ENCODE peak calls at places on chromosomes 11 and 22, in nine cellular contexts. K is A549, W is IMR-90, G is transverse colon, C is ovary, V is H54, R is HCT116, T is sigmoid colon, F is upper lobe of left lung. P is an unnamed sample.

GRCh38 chr11:6541356-6541755 is 44.3 kb downstream of the DNHD1 start:
- DNase-seq in K (no peak), W (no peak), G (no peak), C (no peak), V (no peak), R (no peak), T (no peak), F (no peak), P (no peak)

GRCh38 chr11:102431404-102431803 is 21.2 kb downstream of the TMEM123 start:
- DNase-seq in K (no peak), W (no peak), G (no peak), C (no peak), V (no peak), R (no peak), T (no peak), F (no peak), P (no peak)

GRCh38 chr11:74579577-74580270 is 12.7 kb upstream of the POLD3 start:
- DNase-seq in K (no peak), W (no peak), G (no peak), C (no peak), V (no peak), R (no peak), T (no peak), F (no peak), P (no peak)

GRCh38 chr22:40748388-40748970 is 69.2 kb downstream of the MCHR1 start:
- DNase-seq in K (no peak), W (no peak), G (no peak), C (no peak), V (no peak), R (no peak), T (no peak), F (peak), P (no peak)

GRCh38 chr11:114281388-114281956 is 14.7 kb upstream of the NNMT start:
- DNase-seq in K (no peak), W (no peak), G (no peak), C (no peak), V (no peak), R (no peak), T (no peak), F (no peak), P (peak)

GRCh38 chr11:10669258-10670033 is 24.1 kb downstream of the IRAG1 start:
- DNase-seq in K (no peak), W (peak), G (no peak), C (no peak), V (no peak), R (no peak), T (peak), F (no peak), P (peak)

GRCh38 chr11:73028621-73029020 is 113.5 kb downstream of the FCHSD2 start:
- DNase-seq in K (no peak), W (no peak), G (no peak), C (no peak), V (no peak), R (no peak), T (no peak), F (no peak), P (no peak)

GRCh38 chr22:25368271-25368670 is 148.8 kb downstream of the CRYBB2 start:
- DNase-seq in K (no peak), W (peak), G (peak), C (no peak), V (peak), R (no peak), T (no peak), F (no peak), P (no peak)

GRCh38 chr11:17208257-17208999 is 642 bp upstream of the PIK3C2A start:
- DNase-seq in K (peak), W (peak), G (peak), C (no peak), V (peak), R (peak), T (no peak), F (no peak), P (peak)

GRCh38 chr11:131109256-131109655 is 193.0 kb upstream of the SNX19 start:
- DNase-seq in K (no peak), W (peak), G (no peak), C (no peak), V (no peak), R (no peak), T (no peak), F (no peak), P (no peak)

GRCh38 chr22:37292641-37293040 is 10.3 kb downstream of the CYTH4 start:
- DNase-seq in K (no peak), W (no peak), G (no peak), C (no peak), V (no peak), R (no peak), T (no peak), F (no peak), P (no peak)

GRCh38 chr11:60872124-60872951 is 5.0 kb downstream of the ZP1 start:
- DNase-seq in K (no peak), W (peak), G (peak), C (no peak), V (no peak), R (no peak), T (peak), F (no peak), P (no peak)

GRCh38 chr22:22237521-22237920 is 7.1 kb upstream of the VPREB1 start:
- DNase-seq in K (no peak), W (no peak), G (no peak), C (no peak), V (no peak), R (no peak), T (no peak), F (no peak), P (no peak)

GRCh38 chr11:79413258-79413657 is 27.6 kb downstream of the TENM4 start:
- DNase-seq in K (no peak), W (peak), G (peak), C (peak), V (peak), R (no peak), T (peak), F (no peak), P (no peak)

GRCh38 chr22:38957046-38957770 is at the start of gene APOBEC3A:
- DNase-seq in K (no peak), W (no peak), G (peak), C (no peak), V (no peak), R (no peak), T (no peak), F (no peak), P (no peak)

GRCh38 chr11:99370557-99371200 is 349.9 kb downstream of the CNTN5 start:
- DNase-seq in K (no peak), W (peak), G (no peak), C (no peak), V (peak), R (no peak), T (no peak), F (no peak), P (no peak)

GRCh38 chr22:48709976-48710375 is 1117.7 kb downstream of the BRD1 start:
- DNase-seq in K (no peak), W (no peak), G (no peak), C (no peak), V (no peak), R (no peak), T (peak), F (no peak), P (no peak)

GRCh38 chr11:73271936-73272679 is at the start of gene P2RY6:
- DNase-seq in K (peak), W (peak), G (peak), C (no peak), V (peak), R (no peak), T (peak), F (no peak), P (no peak)

GRCh38 chr11:62791501-62792192 is at the start of gene TMEM223:
- DNase-seq in K (peak), W (peak), G (peak), C (peak), V (peak), R (peak), T (peak), F (peak), P (peak)

GRCh38 chr11:74559934-74560309 is 32.5 kb upstream of the POLD3 start:
- DNase-seq in K (peak), W (peak), G (no peak), C (no peak), V (peak), R (no peak), T (no peak), F (no peak), P (no peak)

GRCh38 chr22:20863356-20863755 is 4.5 kb downstream of the SNAP29 start:
- DNase-seq in K (no peak), W (no peak), G (no peak), C (no peak), V (no peak), R (no peak), T (no peak), F (no peak), P (no peak)

GRCh38 chr11:12272821-12273617 is 104.4 kb upstream of the PARVA start:
- DNase-seq in K (no peak), W (peak), G (no peak), C (no peak), V (peak), R (no peak), T (peak), F (no peak), P (no peak)

GRCh38 chr22:26229910-26230309 is 60.6 kb downstream of the SEZ6L start:
- DNase-seq in K (no peak), W (no peak), G (no peak), C (no peak), V (no peak), R (no peak), T (no peak), F (no peak), P (no peak)

GRCh38 chr11:77267910-77268309 is 33.6 kb downstream of the GDPD4 start:
- DNase-seq in K (no peak), W (peak), G (no peak), C (no peak), V (no peak), R (no peak), T (no peak), F (no peak), P (no peak)

GRCh38 chr22:36977401-36977861 is 41.8 kb downstream of the TST start:
- DNase-seq in K (peak), W (peak), G (peak), C (peak), V (peak), R (no peak), T (peak), F (peak), P (peak)

GRCh38 chr11:73113426-73113825 is 28.7 kb downstream of the FCHSD2 start:
- DNase-seq in K (no peak), W (no peak), G (no peak), C (no peak), V (no peak), R (no peak), T (no peak), F (no peak), P (no peak)

GRCh38 chr11:78782725-78783124 is 208.1 kb upstream of the NARS2 start:
- DNase-seq in K (no peak), W (no peak), G (no peak), C (no peak), V (no peak), R (no peak), T (no peak), F (no peak), P (no peak)

GRCh38 chr11:74237541-74237940 is 66.5 kb downstream of the PPME1 start:
- DNase-seq in K (no peak), W (peak), G (no peak), C (no peak), V (no peak), R (no peak), T (no peak), F (no peak), P (no peak)

GRCh38 chr11:79438631-79439429 is 2.0 kb downstream of the TENM4 start:
- DNase-seq in K (no peak), W (peak), G (peak), C (peak), V (peak), R (no peak), T (peak), F (peak), P (no peak)

GRCh38 chr11:75626692-75627536 is 41.9 kb downstream of the MAP6 start:
- DNase-seq in K (no peak), W (peak), G (no peak), C (no peak), V (no peak), R (no peak), T (no peak), F (no peak), P (no peak)

GRCh38 chr11:111194789-111195188 is 50.7 kb upstream of the POU2AF2 start:
- DNase-seq in K (no peak), W (no peak), G (no peak), C (no peak), V (no peak), R (no peak), T (no peak), F (no peak), P (no peak)

GRCh38 chr11:80538040-80538439 is 1097.2 kb upstream of the TENM4 start:
- DNase-seq in K (no peak), W (no peak), G (no peak), C (no peak), V (no peak), R (no peak), T (no peak), F (no peak), P (no peak)

GRCh38 chr11:38491986-38492385 is 1894.0 kb upstream of the RAG2 start:
- DNase-seq in K (no peak), W (no peak), G (no peak), C (no peak), V (no peak), R (no peak), T (no peak), F (no peak), P (no peak)

GRCh38 chr22:44585559-44586121 is 87.6 kb upstream of the RTL6 start:
- DNase-seq in K (no peak), W (no peak), G (no peak), C (no peak), V (no peak), R (no peak), T (peak), F (no peak), P (no peak)
- TF ChIP-seq POLR2A in K (no peak), W (no peak), G (no peak), C (no peak), V (no peak), R (no peak), T (no peak), F (no peak), P (no peak)

GRCh38 chr22:28442951-28443876 is 236.4 kb downstream of the TTC28 start:
- DNase-seq in K (no peak), W (peak), G (peak), C (peak), V (peak), R (no peak), T (peak), F (peak), P (peak)
- TF ChIP-seq POLR2A in K (no peak), W (no peak), G (peak), C (no peak), V (no peak), R (no peak), T (peak), F (no peak), P (no peak)

GRCh38 chr22:33920927-33921575 is 775 bp upstream of the LARGE1 start:
- DNase-seq in K (peak), W (peak), G (peak), C (peak), V (peak), R (peak), T (peak), F (peak), P (peak)
- TF ChIP-seq POLR2A in K (peak), W (peak), G (peak), C (peak), V (peak), R (no peak), T (no peak), F (peak), P (no peak)

GRCh38 chr11:65419460-65419772 is 3.2 kb upstream of the NEAT1 start:
- DNase-seq in K (no peak), W (no peak), G (peak), C (peak), V (no peak), R (no peak), T (peak), F (no peak), P (no peak)

GRCh38 chr11:65417702-65418430 is 4.7 kb upstream of the NEAT1 start:
- DNase-seq in K (no peak), W (peak), G (peak), C (peak), V (no peak), R (no peak), T (peak), F (peak), P (peak)

GRCh38 chr11:65418681-65419459 is 3.7 kb upstream of the NEAT1 start:
- DNase-seq in K (peak), W (peak), G (peak), C (peak), V (peak), R (peak), T (peak), F (peak), P (peak)

GRCh38 chr11:65417221-65417701 is 5.3 kb upstream of the NEAT1 start:
- DNase-seq in K (no peak), W (no peak), G (peak), C (peak), V (no peak), R (no peak), T (peak), F (no peak), P (peak)

GRCh38 chr11:65418431-65418680 is 4.2 kb upstream of the NEAT1 start:
- DNase-seq in K (no peak), W (no peak), G (no peak), C (no peak), V (no peak), R (no peak), T (no peak), F (no peak), P (no peak)
- TF ChIP-seq POLR2A in K (peak), W (no peak), G (no peak), C (no peak), V (no peak), R (no peak), T (no peak), F (peak), P (no peak)

DNA sequence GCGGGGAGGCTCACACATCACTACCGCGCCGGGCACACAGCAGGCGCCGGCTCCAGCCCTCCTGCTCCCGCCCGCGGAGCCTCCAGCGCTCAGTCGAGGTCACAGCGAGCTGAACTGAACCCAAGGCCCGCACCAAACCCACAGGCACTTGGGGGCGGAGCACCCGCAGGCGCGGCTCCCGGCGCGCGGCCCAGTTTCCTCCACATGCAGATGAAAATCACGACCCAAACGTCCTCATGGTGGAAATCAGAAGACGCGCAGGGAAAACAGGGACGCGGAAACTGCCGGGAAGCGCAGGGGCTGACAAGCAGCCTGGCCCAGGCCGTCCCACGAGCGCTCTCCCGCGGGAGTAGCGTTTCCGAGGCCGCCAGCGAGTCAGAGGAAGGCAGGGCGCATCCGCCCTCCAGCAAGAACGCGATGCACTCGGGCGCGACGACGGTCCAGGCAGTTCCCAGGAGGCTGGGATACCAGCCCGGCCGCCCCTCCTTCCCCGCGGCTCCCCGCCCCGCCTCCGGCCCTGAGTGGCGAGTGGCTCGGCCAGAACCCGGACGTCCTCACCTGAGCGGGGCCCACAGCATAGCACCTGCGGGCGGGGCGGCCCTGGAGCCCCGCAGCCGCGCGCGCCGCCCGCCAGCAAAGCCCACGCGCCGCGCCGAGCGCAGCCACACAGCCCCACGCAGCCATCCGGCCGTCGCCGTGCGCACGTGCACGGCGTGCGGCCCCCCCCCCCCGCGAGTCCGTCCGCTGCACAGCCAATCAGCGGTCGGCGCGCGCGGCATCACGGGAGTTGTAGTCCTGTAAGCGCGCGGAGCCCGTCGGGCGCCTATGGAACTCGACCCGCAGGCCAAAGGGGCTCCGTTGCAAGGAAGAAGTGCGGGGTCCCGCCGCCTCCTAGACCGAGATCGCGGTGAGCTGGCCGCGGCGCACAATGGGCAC is at the start of gene HDHD5:
- DNase-seq in K (peak), W (peak), G (peak), C (peak), V (peak), R (peak), T (peak), F (peak), P (peak)
- TF ChIP-seq POLR2A in K (peak), W (no peak), G (peak), C (no peak), V (peak), R (peak), T (peak), F (peak), P (no peak)

GRCh38 chr22:46762238-46763050 is at the start of gene TBC1D22A:
- DNase-seq in K (peak), W (peak), G (peak), C (peak), V (peak), R (peak), T (peak), F (peak), P (peak)
- TF ChIP-seq POLR2A in K (peak), W (peak), G (peak), C (peak), V (peak), R (peak), T (peak), F (peak), P (peak)

DNA sequence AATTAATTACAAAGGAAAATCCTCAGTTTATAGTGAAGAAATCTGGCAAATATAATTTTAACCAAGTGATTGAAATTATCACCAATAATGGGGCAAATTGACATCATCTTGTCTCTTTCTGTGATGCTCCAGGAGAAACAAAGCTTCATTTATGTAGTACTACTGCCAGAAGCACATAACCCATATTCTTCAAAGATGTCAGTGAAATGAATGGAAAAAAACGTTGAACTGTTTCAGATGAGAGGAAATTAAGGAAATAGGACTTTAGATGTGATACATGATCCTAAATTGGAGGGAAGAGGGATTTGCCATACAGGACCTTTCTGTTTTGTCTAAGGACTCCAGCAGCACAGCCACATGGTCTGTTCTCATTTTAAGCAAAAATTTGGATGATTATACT is 57.6 kb downstream of the PPP6R3 start:
- DNase-seq in K (no peak), W (no peak), G (no peak), C (no peak), V (no peak), R (no peak), T (no peak), F (no peak), P (no peak)
- TF ChIP-seq POLR2A in K (no peak), W (no peak), G (no peak), C (no peak), V (no peak), R (no peak), T (no peak), F (no peak), P (no peak)

GRCh38 chr11:32435511-32435946 is at the start of gene WT1:
- DNase-seq in K (peak), W (no peak), G (no peak), C (peak), V (peak), R (no peak), T (no peak), F (peak), P (no peak)
- TF ChIP-seq POLR2A in K (peak), W (no peak), G (no peak), C (peak), V (peak), R (no peak), T (no peak), F (no peak), P (no peak)

DNA sequence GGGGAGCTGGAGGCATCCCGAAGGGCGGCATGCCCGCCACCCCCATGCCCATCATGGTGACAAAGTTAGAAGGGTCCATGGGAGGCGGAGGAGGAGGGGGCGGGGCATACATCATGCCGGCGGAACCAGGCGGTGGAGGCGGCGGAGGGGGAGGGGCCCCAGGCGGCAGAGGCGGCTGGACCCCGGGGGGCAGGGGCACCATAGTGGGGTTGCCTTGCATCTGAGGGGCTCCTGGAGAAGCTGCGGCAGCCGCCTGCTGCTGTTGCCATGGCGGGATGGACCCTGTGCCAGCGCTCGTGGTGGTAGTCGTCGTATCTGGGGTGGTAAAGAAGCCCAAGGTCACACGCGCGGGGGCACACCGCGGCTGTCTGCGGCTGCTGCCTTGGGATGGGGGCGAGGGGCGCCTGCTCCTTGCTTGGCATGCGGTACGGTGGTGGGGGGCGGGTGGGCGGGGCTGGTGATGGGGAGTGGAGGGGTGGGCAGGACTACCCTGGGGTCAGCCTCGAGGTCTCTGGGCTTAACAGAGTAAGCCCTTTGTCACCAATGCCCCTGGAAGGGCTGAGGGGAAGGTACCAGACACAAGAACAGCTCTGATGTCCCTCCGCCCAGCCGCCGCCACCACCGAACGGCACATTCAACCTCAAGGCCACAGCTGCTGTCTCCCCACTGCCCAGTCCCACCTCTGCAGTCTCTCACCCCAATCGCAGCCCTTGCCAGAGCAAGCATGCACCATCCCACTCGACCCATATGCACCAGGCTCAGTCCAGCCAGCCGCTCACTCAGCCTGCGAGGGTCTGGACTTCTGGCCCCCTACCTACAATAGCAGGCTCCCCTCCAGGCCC is 6.3 kb upstream of the PYGM start:
- DNase-seq in K (no peak), W (no peak), G (no peak), C (peak), V (no peak), R (no peak), T (peak), F (peak), P (no peak)
- TF ChIP-seq POLR2A in K (no peak), W (no peak), G (no peak), C (no peak), V (no peak), R (no peak), T (no peak), F (no peak), P (no peak)